ENCODE peak calls at places on chromosomes 7 and 10, in ten cellular contexts. S, Y, C, I, E, M, Z, A, V and X are unnamed samples.

GRCh38 chr10:43106256-43107091 is 29.6 kb downstream of the RET start:
- DNase-seq in S (no peak), Y (no peak), C (no peak), I (no peak), E (no peak), M (no peak), Z (no peak), A (no peak), V (no peak), X (no peak)

GRCh38 chr10:123999261-123999660 is 94.1 kb downstream of the CHST15 start:
- DNase-seq in S (no peak), Y (no peak), C (no peak), I (no peak), E (no peak), M (no peak), Z (no peak), A (no peak), V (no peak), X (no peak)

GRCh38 chr10:21525367-21526183 is at the start of gene SKIDA1:
- DNase-seq in S (peak), Y (peak), C (peak), I (peak), E (peak), M (peak), Z (peak), A (peak), V (peak), X (peak)

GRCh38 chr7:34453150-34453549 is 204.9 kb upstream of the NPSR1 start:
- DNase-seq in S (no peak), Y (no peak), C (peak), I (no peak), E (no peak), M (no peak), Z (no peak), A (no peak), V (no peak), X (peak)

GRCh38 chr10:97633921-97634320 is 621 bp upstream of the MORN4 start:
- DNase-seq in S (no peak), Y (no peak), C (peak), I (no peak), E (no peak), M (no peak), Z (peak), A (no peak), V (no peak), X (peak)

GRCh38 chr10:49387029-49387428 is 8.9 kb downstream of the DRGX start:
- DNase-seq in S (no peak), Y (no peak), C (peak), I (no peak), E (no peak), M (no peak), Z (no peak), A (no peak), V (no peak), X (peak)

GRCh38 chr10:49831352-49832040 is 69.4 kb upstream of the OGDHL start:
- DNase-seq in S (no peak), Y (no peak), C (peak), I (no peak), E (no peak), M (no peak), Z (no peak), A (no peak), V (no peak), X (peak)

GRCh38 chr7:69403169-69403568 is 195.1 kb upstream of the AUTS2 start:
- DNase-seq in S (no peak), Y (no peak), C (no peak), I (no peak), E (no peak), M (no peak), Z (no peak), A (no peak), V (no peak), X (no peak)

GRCh38 chr7:107877731-107878382 is 13.1 kb upstream of the DLD start:
- DNase-seq in S (no peak), Y (no peak), C (no peak), I (no peak), E (no peak), M (no peak), Z (no peak), A (no peak), V (no peak), X (no peak)

GRCh38 chr7:157408258-157409101 is 71.7 kb downstream of the DNAJB6 start:
- DNase-seq in S (no peak), Y (no peak), C (no peak), I (no peak), E (peak), M (peak), Z (no peak), A (no peak), V (no peak), X (no peak)

GRCh38 chr7:13911920-13912319 is 77.5 kb downstream of the ETV1 start:
- DNase-seq in S (no peak), Y (no peak), C (no peak), I (peak), E (no peak), M (no peak), Z (no peak), A (no peak), V (no peak), X (no peak)

GRCh38 chr10:96747734-96748550 is 27.6 kb upstream of the PIK3AP1 start:
- DNase-seq in S (no peak), Y (no peak), C (no peak), I (no peak), E (no peak), M (no peak), Z (no peak), A (no peak), V (no peak), X (no peak)

GRCh38 chr7:50349399-50349798 is 44.9 kb downstream of the IKZF1 start:
- DNase-seq in S (no peak), Y (no peak), C (no peak), I (no peak), E (no peak), M (no peak), Z (no peak), A (no peak), V (no peak), X (no peak)

GRCh38 chr10:133260895-133261725 is 15.6 kb downstream of the ADAM8 start:
- DNase-seq in S (peak), Y (peak), C (no peak), I (no peak), E (peak), M (peak), Z (peak), A (peak), V (peak), X (no peak)

GRCh38 chr7:121084748-121085336 is 96.3 kb downstream of the CPED1 start:
- DNase-seq in S (no peak), Y (no peak), C (peak), I (no peak), E (peak), M (peak), Z (no peak), A (peak), V (no peak), X (peak)

GRCh38 chr10:110016037-110016436 is 8.3 kb downstream of the ADD3 start:
- DNase-seq in S (no peak), Y (no peak), C (no peak), I (no peak), E (no peak), M (no peak), Z (no peak), A (no peak), V (no peak), X (peak)

GRCh38 chr7:54565432-54565831 is 23.3 kb downstream of the VSTM2A start:
- DNase-seq in S (no peak), Y (no peak), C (no peak), I (no peak), E (no peak), M (no peak), Z (no peak), A (no peak), V (no peak), X (no peak)

GRCh38 chr7:44224951-44225565 is 24.3 kb downstream of the YKT6 start:
- DNase-seq in S (no peak), Y (no peak), C (no peak), I (no peak), E (peak), M (peak), Z (no peak), A (peak), V (no peak), X (no peak)

GRCh38 chr7:80724249-80724871 is 85.9 kb downstream of the CD36 start:
- DNase-seq in S (no peak), Y (no peak), C (peak), I (no peak), E (no peak), M (no peak), Z (no peak), A (no peak), V (no peak), X (peak)

GRCh38 chr10:11397980-11398580 is 213.4 kb downstream of the USP6NL start:
- DNase-seq in S (no peak), Y (no peak), C (peak), I (peak), E (no peak), M (peak), Z (no peak), A (peak), V (no peak), X (peak)

GRCh38 chr10:43254199-43254730 is 12.6 kb downstream of the RASGEF1A start:
- DNase-seq in S (peak), Y (peak), C (no peak), I (no peak), E (peak), M (no peak), Z (peak), A (no peak), V (no peak), X (no peak)

GRCh38 chr10:36038316-36038715 is 396.2 kb upstream of the FZD8 start:
- DNase-seq in S (no peak), Y (no peak), C (no peak), I (no peak), E (no peak), M (no peak), Z (no peak), A (no peak), V (no peak), X (no peak)

GRCh38 chr10:132977076-132977475 is 34.7 kb upstream of the CFAP46 start:
- DNase-seq in S (no peak), Y (no peak), C (no peak), I (no peak), E (no peak), M (no peak), Z (no peak), A (no peak), V (peak), X (no peak)

GRCh38 chr7:27203378-27203953 is 3.6 kb upstream of the HOXA13 start:
- DNase-seq in S (no peak), Y (no peak), C (no peak), I (no peak), E (no peak), M (no peak), Z (no peak), A (no peak), V (no peak), X (no peak)

GRCh38 chr10:54909165-54909564 is 108.1 kb upstream of the PCDH15 start:
- DNase-seq in S (no peak), Y (no peak), C (no peak), I (no peak), E (peak), M (no peak), Z (no peak), A (no peak), V (no peak), X (no peak)

GRCh38 chr10:91683976-91684375 is 51.1 kb upstream of the PPP1R3C start:
- DNase-seq in S (no peak), Y (no peak), C (peak), I (no peak), E (no peak), M (no peak), Z (no peak), A (no peak), V (no peak), X (peak)

GRCh38 chr7:123355576-123356195 is 155.9 kb upstream of the SLC13A1 start:
- DNase-seq in S (no peak), Y (no peak), C (peak), I (no peak), E (no peak), M (no peak), Z (no peak), A (no peak), V (no peak), X (peak)

GRCh38 chr7:132353902-132354301 is 222.4 kb downstream of the PLXNA4 start:
- DNase-seq in S (no peak), Y (no peak), C (no peak), I (no peak), E (no peak), M (no peak), Z (no peak), A (no peak), V (no peak), X (no peak)

GRCh38 chr7:125057974-125058373 is 128.3 kb upstream of the POT1 start:
- DNase-seq in S (no peak), Y (no peak), C (no peak), I (no peak), E (no peak), M (no peak), Z (no peak), A (no peak), V (no peak), X (no peak)

GRCh38 chr7:22660732-22661131 is 66.3 kb upstream of the IL6 start:
- DNase-seq in S (no peak), Y (no peak), C (no peak), I (peak), E (no peak), M (no peak), Z (no peak), A (no peak), V (no peak), X (no peak)

GRCh38 chr7:91784469-91784868 is 96.0 kb downstream of the MTERF1 start:
- DNase-seq in S (no peak), Y (no peak), C (peak), I (no peak), E (no peak), M (no peak), Z (no peak), A (no peak), V (no peak), X (peak)

GRCh38 chr7:63925626-63926460 is 72.8 kb upstream of the ZNF722 start:
- DNase-seq in S (peak), Y (peak), C (peak), I (peak), E (peak), M (peak), Z (peak), A (peak), V (peak), X (peak)

GRCh38 chr10:30540286-30540685 is 89.3 kb downstream of the LYZL2 start:
- DNase-seq in S (no peak), Y (no peak), C (peak), I (no peak), E (no peak), M (no peak), Z (no peak), A (no peak), V (no peak), X (peak)
- TF ChIP-seq CTCF in S (no peak), Y (no peak), C (no peak), I (no peak), E (no peak), M (no peak), Z (no peak), A (no peak), V (no peak), X (no peak)

GRCh38 chr7:1593091-1593866 is 23.4 kb upstream of the PSMG3 start:
- DNase-seq in S (peak), Y (no peak), C (peak), I (peak), E (peak), M (no peak), Z (no peak), A (no peak), V (no peak), X (no peak)
- TF ChIP-seq CTCF in S (no peak), Y (peak), C (peak), I (peak), E (no peak), M (no peak), Z (no peak), A (no peak), V (no peak), X (peak)

GRCh38 chr7:30985756-30986155 is 22.0 kb downstream of the GHRHR start:
- DNase-seq in S (no peak), Y (no peak), C (no peak), I (no peak), E (no peak), M (no peak), Z (no peak), A (no peak), V (no peak), X (no peak)

GRCh38 chr7:30984359-30985107 is 20.8 kb downstream of the GHRHR start:
- DNase-seq in S (no peak), Y (peak), C (peak), I (no peak), E (no peak), M (no peak), Z (peak), A (no peak), V (no peak), X (peak)

GRCh38 chr7:30986331-30986730 is 22.6 kb downstream of the GHRHR start:
- DNase-seq in S (no peak), Y (no peak), C (no peak), I (no peak), E (no peak), M (no peak), Z (no peak), A (no peak), V (no peak), X (no peak)

GRCh38 chr7:30983042-30983913 is 19.5 kb downstream of the GHRHR start:
- DNase-seq in S (peak), Y (peak), C (peak), I (peak), E (peak), M (peak), Z (peak), A (peak), V (peak), X (peak)

DNA sequence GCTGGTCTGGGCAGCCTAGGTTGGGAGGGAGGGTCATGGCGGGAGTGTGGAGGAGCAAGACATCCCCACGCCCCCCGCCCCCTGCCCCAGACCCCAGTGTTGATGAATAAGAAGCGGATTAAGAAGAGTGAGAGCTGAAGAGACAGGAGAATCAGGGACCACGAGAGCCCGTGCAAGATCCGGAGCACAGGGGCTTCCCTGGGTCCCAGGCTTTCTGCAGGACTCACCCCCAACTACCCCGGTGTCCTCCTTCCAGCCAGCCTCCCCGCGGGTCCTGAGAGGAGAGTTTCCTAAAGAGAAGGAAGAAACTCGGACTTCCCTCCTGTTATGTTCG is 20.1 kb downstream of the GHRHR start:
- DNase-seq in S (no peak), Y (no peak), C (no peak), I (no peak), E (no peak), M (no peak), Z (no peak), A (no peak), V (no peak), X (no peak)
- TF ChIP-seq CTCF in S (peak), Y (no peak), C (no peak), I (no peak), E (no peak), M (no peak), Z (no peak), A (no peak), V (peak), X (no peak)

GRCh38 chr7:1012004-1012348 is 29.0 kb downstream of the CYP2W1 start:
- DNase-seq in S (no peak), Y (no peak), C (no peak), I (no peak), E (no peak), M (no peak), Z (no peak), A (no peak), V (no peak), X (no peak)
- TF ChIP-seq CTCF in S (no peak), Y (no peak), C (no peak), I (no peak), E (no peak), M (no peak), Z (no peak), A (no peak), V (no peak), X (no peak)